ENCODE peak calls at places on chromosomes 7 and 10, in eight cellular contexts. One of them, this sample, is unnamed.

GRCh38 chr10:119079572-119080520 is 771 bp downstream of the EIF3A start:
- DNase-seq in breast epithelium: peak; percentile 60
- DNase-seq in GM12865: peak; percentile 84
- DNase-seq in fibroblast of mammary gland: peak; percentile 78
- DNase-seq in AG04450: peak; percentile 34
- DNase-seq in prostate gland: peak; percentile 60
- DNase-seq in OCI-LY7: peak; percentile 71
- DNase-seq in colonic mucosa: peak; percentile 75
- DNase-seq in this sample: peak; percentile 43

GRCh38 chr10:34885901-34886300 is 70.8 kb upstream of the PARD3 start:
- DNase-seq in GM12865: no peak
- DNase-seq in breast epithelium: no peak
- DNase-seq in AG04450: no peak
- DNase-seq in OCI-LY7: no peak
- DNase-seq in prostate gland: no peak
- DNase-seq in fibroblast of mammary gland: no peak
- DNase-seq in colonic mucosa: no peak
- DNase-seq in this sample: peak; percentile 54

GRCh38 chr10:117454502-117454901 is 79.3 kb upstream of the PDZD8 start:
- DNase-seq in AG04450: no peak
- DNase-seq in colonic mucosa: no peak
- DNase-seq in OCI-LY7: no peak
- DNase-seq in prostate gland: no peak
- DNase-seq in breast epithelium: no peak
- DNase-seq in GM12865: no peak
- DNase-seq in fibroblast of mammary gland: peak; percentile 66
- DNase-seq in this sample: no peak

GRCh38 chr7:100547872-100548271 is 8.9 kb downstream of the AGFG2 start:
- DNase-seq in AG04450: no peak
- DNase-seq in fibroblast of mammary gland: peak; percentile 57
- DNase-seq in breast epithelium: no peak
- DNase-seq in OCI-LY7: peak; percentile 49
- DNase-seq in colonic mucosa: no peak
- DNase-seq in GM12865: peak; percentile 46
- DNase-seq in prostate gland: no peak
- DNase-seq in this sample: no peak

GRCh38 chr7:33743594-33743993 is 161.7 kb upstream of the BMPER start:
- DNase-seq in GM12865: no peak
- DNase-seq in colonic mucosa: no peak
- DNase-seq in prostate gland: peak; percentile 72
- DNase-seq in fibroblast of mammary gland: peak; percentile 93
- DNase-seq in OCI-LY7: no peak
- DNase-seq in breast epithelium: no peak
- DNase-seq in AG04450: peak; percentile 78
- DNase-seq in this sample: no peak

GRCh38 chr10:13526952-13527863 is 1.6 kb downstream of the BEND7 start:
- DNase-seq in fibroblast of mammary gland: peak; percentile 60
- DNase-seq in breast epithelium: no peak
- DNase-seq in prostate gland: no peak
- DNase-seq in colonic mucosa: no peak
- DNase-seq in GM12865: no peak
- DNase-seq in OCI-LY7: no peak
- DNase-seq in AG04450: no peak
- DNase-seq in this sample: peak; percentile 44

GRCh38 chr10:21808525-21808924 is 195.0 kb downstream of the DNAJC1 start:
- DNase-seq in prostate gland: no peak
- DNase-seq in AG04450: no peak
- DNase-seq in colonic mucosa: no peak
- DNase-seq in GM12865: no peak
- DNase-seq in breast epithelium: no peak
- DNase-seq in fibroblast of mammary gland: no peak
- DNase-seq in OCI-LY7: no peak
- DNase-seq in this sample: no peak

GRCh38 chr7:6505685-6506559 is 45.3 kb downstream of the GRID2IP start:
- DNase-seq in colonic mucosa: no peak
- DNase-seq in prostate gland: no peak
- DNase-seq in AG04450: no peak
- DNase-seq in fibroblast of mammary gland: no peak
- DNase-seq in OCI-LY7: no peak
- DNase-seq in breast epithelium: no peak
- DNase-seq in GM12865: no peak
- DNase-seq in this sample: no peak

GRCh38 chr10:608331-609265 is 80.9 kb downstream of the DIP2C start:
- DNase-seq in GM12865: no peak
- DNase-seq in breast epithelium: no peak
- DNase-seq in colonic mucosa: no peak
- DNase-seq in OCI-LY7: no peak
- DNase-seq in prostate gland: no peak
- DNase-seq in AG04450: no peak
- DNase-seq in fibroblast of mammary gland: peak; percentile 41
- DNase-seq in this sample: no peak

GRCh38 chr7:34807548-34808340 is 149.7 kb downstream of the NPSR1 start:
- DNase-seq in colonic mucosa: no peak
- DNase-seq in prostate gland: no peak
- DNase-seq in fibroblast of mammary gland: no peak
- DNase-seq in AG04450: no peak
- DNase-seq in OCI-LY7: no peak
- DNase-seq in breast epithelium: no peak
- DNase-seq in GM12865: no peak
- DNase-seq in this sample: no peak

GRCh38 chr10:15842493-15843169 is 17.7 kb downstream of the MINDY3 start:
- DNase-seq in fibroblast of mammary gland: peak; percentile 18
- DNase-seq in AG04450: no peak
- DNase-seq in prostate gland: no peak
- DNase-seq in breast epithelium: no peak
- DNase-seq in colonic mucosa: no peak
- DNase-seq in GM12865: no peak
- DNase-seq in OCI-LY7: no peak
- DNase-seq in this sample: no peak

GRCh38 chr7:129997285-129997684 is 44.5 kb upstream of the UBE2H start:
- DNase-seq in GM12865: no peak
- DNase-seq in prostate gland: no peak
- DNase-seq in OCI-LY7: no peak
- DNase-seq in colonic mucosa: no peak
- DNase-seq in AG04450: no peak
- DNase-seq in breast epithelium: no peak
- DNase-seq in fibroblast of mammary gland: no peak
- DNase-seq in this sample: no peak

GRCh38 chr7:150931199-150931869 is 46.8 kb downstream of the KCNH2 start:
- DNase-seq in OCI-LY7: no peak
- DNase-seq in breast epithelium: no peak
- DNase-seq in AG04450: no peak
- DNase-seq in colonic mucosa: no peak
- DNase-seq in GM12865: peak; percentile 33
- DNase-seq in prostate gland: no peak
- DNase-seq in fibroblast of mammary gland: no peak
- DNase-seq in this sample: no peak

GRCh38 chr10:99661370-99661749 is 2.1 kb downstream of the ENTPD7 start:
- DNase-seq in breast epithelium: no peak
- DNase-seq in colonic mucosa: no peak
- DNase-seq in prostate gland: no peak
- DNase-seq in AG04450: peak; percentile 52
- DNase-seq in fibroblast of mammary gland: peak; percentile 93
- DNase-seq in OCI-LY7: no peak
- DNase-seq in GM12865: no peak
- DNase-seq in this sample: no peak

GRCh38 chr7:36969376-36969775 is 245.1 kb upstream of the AOAH start:
- DNase-seq in fibroblast of mammary gland: no peak
- DNase-seq in breast epithelium: no peak
- DNase-seq in GM12865: no peak
- DNase-seq in prostate gland: no peak
- DNase-seq in OCI-LY7: peak; percentile 8
- DNase-seq in colonic mucosa: no peak
- DNase-seq in AG04450: no peak
- DNase-seq in this sample: no peak

GRCh38 chr10:88008866-88009470 is 145.5 kb downstream of the PTEN start:
- DNase-seq in prostate gland: no peak
- DNase-seq in breast epithelium: no peak
- DNase-seq in AG04450: no peak
- DNase-seq in GM12865: no peak
- DNase-seq in colonic mucosa: no peak
- DNase-seq in fibroblast of mammary gland: no peak
- DNase-seq in OCI-LY7: no peak
- DNase-seq in this sample: no peak

GRCh38 chr10:7948601-7949000 is 105.9 kb upstream of the GATA3 start:
- DNase-seq in breast epithelium: no peak
- DNase-seq in OCI-LY7: no peak
- DNase-seq in prostate gland: no peak
- DNase-seq in colonic mucosa: no peak
- DNase-seq in fibroblast of mammary gland: peak; percentile 34
- DNase-seq in GM12865: no peak
- DNase-seq in AG04450: no peak
- DNase-seq in this sample: no peak

GRCh38 chr10:91289295-91289694 is 68.8 kb downstream of the PCGF5 start:
- DNase-seq in breast epithelium: no peak
- DNase-seq in AG04450: no peak
- DNase-seq in fibroblast of mammary gland: no peak
- DNase-seq in OCI-LY7: no peak
- DNase-seq in colonic mucosa: no peak
- DNase-seq in prostate gland: no peak
- DNase-seq in GM12865: no peak
- DNase-seq in this sample: peak; percentile 61

GRCh38 chr7:155000795-155001194 is 2.1 kb downstream of the PAXIP1 start:
- DNase-seq in GM12865: peak; percentile 14
- DNase-seq in prostate gland: no peak
- DNase-seq in colonic mucosa: peak; percentile 40
- DNase-seq in fibroblast of mammary gland: no peak
- DNase-seq in breast epithelium: no peak
- DNase-seq in AG04450: no peak
- DNase-seq in OCI-LY7: peak; percentile 34
- DNase-seq in this sample: no peak
- TF ChIP-seq CTCF in GM12865: peak; percentile 14
- TF ChIP-seq CTCF in prostate gland: no peak
- TF ChIP-seq CTCF in colonic mucosa: no peak
- TF ChIP-seq CTCF in fibroblast of mammary gland: no peak
- TF ChIP-seq CTCF in breast epithelium: no peak
- TF ChIP-seq CTCF in AG04450: no peak
- TF ChIP-seq CTCF in OCI-LY7: peak; percentile 76
- TF ChIP-seq CTCF in this sample: no peak

DNA sequence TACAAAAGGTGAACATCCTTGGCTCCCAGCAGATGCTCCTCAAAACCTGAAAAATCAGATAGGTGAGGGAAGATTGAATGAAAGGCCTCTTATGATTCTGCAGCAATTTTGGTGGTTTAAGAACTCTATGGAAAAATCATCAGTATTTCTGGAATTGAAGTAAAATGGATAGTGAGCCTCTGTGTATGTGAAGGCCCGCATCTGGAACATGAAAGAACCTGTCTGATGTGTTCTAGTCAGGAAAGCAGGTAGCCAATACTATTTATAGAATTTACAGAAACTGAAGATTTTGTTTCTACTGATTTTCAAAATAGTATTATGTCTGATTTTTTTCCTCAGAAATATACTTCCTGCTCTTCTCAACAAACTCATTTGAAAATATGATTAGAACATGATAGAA is 37.3 kb downstream of the EGFR start:
- DNase-seq in breast epithelium: no peak
- DNase-seq in prostate gland: no peak
- DNase-seq in OCI-LY7: no peak
- DNase-seq in AG04450: no peak
- DNase-seq in fibroblast of mammary gland: no peak
- DNase-seq in GM12865: no peak
- DNase-seq in colonic mucosa: no peak
- DNase-seq in this sample: no peak
- H3K4me3 ChIP-seq in breast epithelium: no peak overlapping the region
- H3K4me3 ChIP-seq in prostate gland: no peak overlapping the region
- H3K4me3 ChIP-seq in OCI-LY7: no peak overlapping the region
- H3K4me3 ChIP-seq in AG04450: no peak overlapping the region
- H3K4me3 ChIP-seq in fibroblast of mammary gland: no peak overlapping the region
- H3K4me3 ChIP-seq in GM12865: no peak overlapping the region
- H3K4me3 ChIP-seq in colonic mucosa: no peak overlapping the region
- H3K4me3 ChIP-seq in this sample: no peak overlapping the region

GRCh38 chr10:44858988-44859387 is 52.1 kb upstream of the TMEM72 start:
- DNase-seq in OCI-LY7: no peak
- DNase-seq in fibroblast of mammary gland: peak; percentile 25
- DNase-seq in colonic mucosa: no peak
- DNase-seq in prostate gland: no peak
- DNase-seq in AG04450: no peak
- DNase-seq in breast epithelium: no peak
- DNase-seq in GM12865: no peak
- DNase-seq in this sample: no peak

GRCh38 chr10:44859546-44860285 is 51.4 kb upstream of the TMEM72 start:
- DNase-seq in fibroblast of mammary gland: no peak
- DNase-seq in prostate gland: no peak
- DNase-seq in AG04450: no peak
- DNase-seq in colonic mucosa: no peak
- DNase-seq in OCI-LY7: no peak
- DNase-seq in GM12865: no peak
- DNase-seq in breast epithelium: no peak
- DNase-seq in this sample: no peak

GRCh38 chr10:44860811-44861751 is 50.1 kb upstream of the TMEM72 start:
- DNase-seq in colonic mucosa: no peak
- DNase-seq in OCI-LY7: no peak
- DNase-seq in breast epithelium: no peak
- DNase-seq in AG04450: no peak
- DNase-seq in GM12865: no peak
- DNase-seq in fibroblast of mammary gland: peak; percentile 68
- DNase-seq in prostate gland: no peak
- DNase-seq in this sample: no peak

GRCh38 chr10:44857363-44858016 is 53.6 kb upstream of the TMEM72 start:
- DNase-seq in AG04450: peak; percentile 54
- DNase-seq in colonic mucosa: peak; percentile 50
- DNase-seq in OCI-LY7: peak; percentile 56
- DNase-seq in breast epithelium: no peak
- DNase-seq in GM12865: peak; percentile 53
- DNase-seq in fibroblast of mammary gland: peak; percentile 87
- DNase-seq in prostate gland: no peak
- DNase-seq in this sample: no peak

GRCh38 chr10:44858017-44858371 is 53.1 kb upstream of the TMEM72 start:
- DNase-seq in prostate gland: no peak
- DNase-seq in GM12865: no peak
- DNase-seq in OCI-LY7: no peak
- DNase-seq in fibroblast of mammary gland: no peak
- DNase-seq in colonic mucosa: no peak
- DNase-seq in breast epithelium: no peak
- DNase-seq in AG04450: no peak
- DNase-seq in this sample: no peak
- TF ChIP-seq CTCF in prostate gland: no peak
- TF ChIP-seq CTCF in GM12865: no peak
- TF ChIP-seq CTCF in OCI-LY7: peak; percentile 58
- TF ChIP-seq CTCF in fibroblast of mammary gland: no peak
- TF ChIP-seq CTCF in colonic mucosa: peak; percentile 37
- TF ChIP-seq CTCF in breast epithelium: no peak
- TF ChIP-seq CTCF in AG04450: no peak
- TF ChIP-seq CTCF in this sample: no peak

DNA sequence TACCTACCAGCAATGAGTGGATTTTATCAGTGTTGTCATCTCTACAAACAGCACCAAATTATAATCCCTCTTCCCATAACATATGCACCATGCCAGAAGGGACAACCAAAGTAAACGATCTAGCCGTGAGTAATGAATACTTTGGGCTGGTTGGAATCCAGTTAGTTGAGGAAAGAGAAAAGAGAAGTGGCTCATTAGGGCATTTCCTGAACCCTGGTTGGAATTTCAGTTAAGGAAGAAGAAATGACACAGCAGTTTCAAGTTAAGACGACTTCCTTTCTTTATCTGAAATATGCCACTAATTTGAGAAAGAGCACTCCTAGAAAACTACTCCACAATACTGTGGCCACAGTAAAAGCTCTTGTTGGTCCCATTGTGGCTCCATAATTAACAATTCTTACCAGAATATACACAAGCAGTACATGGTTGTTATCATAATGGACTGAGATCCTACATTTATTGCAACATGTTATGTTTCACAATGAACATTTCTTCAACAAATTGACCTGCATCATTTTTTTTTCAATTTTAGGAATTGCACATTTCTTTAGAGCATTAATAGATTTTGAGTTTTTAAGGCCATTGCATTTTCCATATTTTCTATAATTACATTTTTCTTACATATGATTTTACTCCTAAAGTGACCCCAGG is at the start of gene TFEC:
- DNase-seq in colonic mucosa: no peak
- DNase-seq in AG04450: no peak
- DNase-seq in breast epithelium: no peak
- DNase-seq in fibroblast of mammary gland: peak; percentile 5
- DNase-seq in prostate gland: no peak
- DNase-seq in GM12865: no peak
- DNase-seq in OCI-LY7: no peak
- DNase-seq in this sample: no peak
- H3K4me3 ChIP-seq in colonic mucosa: no peak within 1 kb of the TSS
- H3K4me3 ChIP-seq in AG04450: no peak within 1 kb of the TSS
- H3K4me3 ChIP-seq in breast epithelium: peak within 1 kb of the TSS; percentile 30
- H3K4me3 ChIP-seq in fibroblast of mammary gland: no peak within 1 kb of the TSS
- H3K4me3 ChIP-seq in prostate gland: no peak within 1 kb of the TSS
- H3K4me3 ChIP-seq in GM12865: no peak within 1 kb of the TSS
- H3K4me3 ChIP-seq in OCI-LY7: no peak within 1 kb of the TSS
- H3K4me3 ChIP-seq in this sample: no peak within 1 kb of the TSS

This sample was measured in retinal pigment epithelial cell.